ENCODE peak calls at places on chromosome 14, in four cellular contexts. One of them, this sample, is unnamed.

GRCh38 chr14:60092516-60092915 is 793 bp downstream of the PCNX4 start:
- DNase-seq in sciatic nerve: no peak
- DNase-seq in iris pigment epithelial cell: peak
- DNase-seq in amniotic stem cell: peak
- DNase-seq in this sample: no peak

GRCh38 chr14:94213021-94213420 is 38.9 kb downstream of the PPP4R4 start:
- DNase-seq in amniotic stem cell: peak
- DNase-seq in sciatic nerve: no peak
- DNase-seq in iris pigment epithelial cell: peak
- DNase-seq in this sample: peak

GRCh38 chr14:35336171-35337073 is 44.2 kb downstream of the PSMA6 start:
- DNase-seq in sciatic nerve: peak
- DNase-seq in iris pigment epithelial cell: peak
- DNase-seq in amniotic stem cell: no peak
- DNase-seq in this sample: no peak

GRCh38 chr14:104965561-104966231 is 12.5 kb downstream of the AHNAK2 start:
- DNase-seq in amniotic stem cell: no peak
- DNase-seq in sciatic nerve: no peak
- DNase-seq in iris pigment epithelial cell: no peak
- DNase-seq in this sample: no peak

GRCh38 chr14:53516261-53516774 is 363.2 kb upstream of the DDHD1 start:
- DNase-seq in iris pigment epithelial cell: peak
- DNase-seq in amniotic stem cell: peak
- DNase-seq in sciatic nerve: no peak
- DNase-seq in this sample: peak

GRCh38 chr14:89617471-89618291 is 200.6 kb upstream of the FOXN3 start:
- DNase-seq in amniotic stem cell: peak
- DNase-seq in sciatic nerve: no peak
- DNase-seq in iris pigment epithelial cell: peak
- DNase-seq in this sample: no peak

GRCh38 chr14:90514015-90514398 is 117.2 kb downstream of the CALM1 start:
- DNase-seq in iris pigment epithelial cell: no peak
- DNase-seq in sciatic nerve: no peak
- DNase-seq in amniotic stem cell: no peak
- DNase-seq in this sample: no peak

GRCh38 chr14:71527807-71528206 is 404.4 kb upstream of the RGS6 start:
- DNase-seq in amniotic stem cell: no peak
- DNase-seq in sciatic nerve: no peak
- DNase-seq in iris pigment epithelial cell: no peak
- DNase-seq in this sample: no peak

GRCh38 chr14:74495356-74495755 is 1.8 kb downstream of the ISCA2 start:
- DNase-seq in amniotic stem cell: no peak
- DNase-seq in iris pigment epithelial cell: peak
- DNase-seq in sciatic nerve: no peak
- DNase-seq in this sample: no peak

GRCh38 chr14:101623685-101624444 is 62.6 kb downstream of the DIO3 start:
- DNase-seq in sciatic nerve: no peak
- DNase-seq in iris pigment epithelial cell: no peak
- DNase-seq in amniotic stem cell: no peak
- DNase-seq in this sample: no peak

GRCh38 chr14:91354979-91355685 is 62.5 kb downstream of the CCDC88C start:
- DNase-seq in sciatic nerve: no peak
- DNase-seq in iris pigment epithelial cell: no peak
- DNase-seq in amniotic stem cell: no peak
- DNase-seq in this sample: no peak

GRCh38 chr14:89564291-89564957 is 147.4 kb upstream of the FOXN3 start:
- DNase-seq in iris pigment epithelial cell: peak
- DNase-seq in sciatic nerve: no peak
- DNase-seq in amniotic stem cell: no peak
- DNase-seq in this sample: no peak

This sample was measured in BJ.